ENCODE peak calls at places on chromosome 14, in nine cellular contexts. Y is D341Med; V is mucosa of descending colon; U is AG09319; A is activated CD4-positive, alpha-beta T cell treated with anti-CD3 and anti-CD28 coated beads, Interleukin-2, amount 10 ng/mL, durations not matched to agents 24 days and 14 days; H is erythroblast; I is IMR-90; O is astrocyte of the spinal cord; X is fibroblast of the aortic adventitia. G is an unnamed sample.

GRCh38 chr14:71309756-71310155 is 402.5 kb downstream of the PCNX1 start:
- DNase-seq in A (no peak), O (no peak), Y (no peak), U (no peak), V (no peak), H (no peak), X (no peak), I (no peak), G (no peak)

GRCh38 chr14:41607966-41608663 is 1.4 kb downstream of the LRFN5 start:
- DNase-seq in O (peak), X (peak), Y (peak), V (no peak), I (no peak), A (no peak), U (no peak), H (no peak), G (no peak)

GRCh38 chr14:104939666-104940410 is 15.2 kb downstream of the PLD4 start:
- DNase-seq in I (no peak), A (no peak), Y (no peak), O (no peak), H (no peak), X (no peak), U (no peak), V (no peak), G (no peak)

GRCh38 chr14:22380511-22381455 is 208.2 kb downstream of the DAD1 start:
- DNase-seq in I (peak), U (no peak), H (no peak), Y (no peak), X (peak), O (peak), V (no peak), A (no peak), G (no peak)

GRCh38 chr14:23219075-23219474 is 18.7 kb upstream of the RNF212B start:
- DNase-seq in I (no peak), U (no peak), H (no peak), A (no peak), V (no peak), Y (no peak), O (no peak), X (no peak), G (no peak)

GRCh38 chr14:22995889-22996611 is 13.7 kb upstream of the AJUBA start:
- DNase-seq in X (no peak), V (no peak), O (no peak), Y (no peak), H (no peak), I (no peak), U (no peak), A (no peak), G (no peak)

GRCh38 chr14:77965919-77966435 is 166.1 kb downstream of the ADCK1 start:
- DNase-seq in H (peak), O (peak), I (peak), V (no peak), Y (peak), U (no peak), X (peak), A (peak), G (no peak)

GRCh38 chr14:77707355-77707723 is 484 bp downstream of the ALKBH1 start:
- DNase-seq in O (peak), Y (peak), X (peak), V (peak), A (no peak), I (peak), H (peak), U (no peak), G (no peak)

GRCh38 chr14:92397839-92398564 is 75.0 kb downstream of the SLC24A4 start:
- DNase-seq in Y (no peak), I (no peak), U (no peak), X (no peak), O (no peak), H (no peak), V (no peak), A (no peak), G (no peak)

GRCh38 chr14:38342803-38343202 is 86.9 kb upstream of the CLEC14A start:
- DNase-seq in X (peak), V (no peak), Y (no peak), H (no peak), A (no peak), I (peak), U (no peak), O (peak), G (no peak)

GRCh38 chr14:101119830-101120571 is 216.5 kb upstream of the RTL1 start:
- DNase-seq in H (no peak), O (no peak), X (peak), V (no peak), U (no peak), A (no peak), I (peak), Y (peak), G (no peak)

GRCh38 chr14:96126783-96127271 is 77.8 kb upstream of the BDKRB2 start:
- DNase-seq in V (no peak), Y (no peak), I (peak), U (no peak), A (no peak), H (no peak), O (no peak), X (no peak), G (no peak)

GRCh38 chr14:71240866-71241520 is 333.7 kb downstream of the PCNX1 start:
- DNase-seq in O (no peak), V (no peak), H (no peak), A (no peak), I (no peak), X (peak), Y (no peak), U (no peak), G (no peak)

GRCh38 chr14:97106166-97106565 is 309.0 kb downstream of the VRK1 start:
- DNase-seq in U (no peak), X (no peak), V (peak), H (no peak), I (no peak), A (no peak), O (no peak), Y (no peak), G (no peak)

GRCh38 chr14:65260786-65261185 is 151.7 kb upstream of the FUT8 start:
- DNase-seq in O (no peak), V (no peak), A (no peak), H (no peak), U (peak), X (peak), I (peak), Y (no peak), G (no peak)

GRCh38 chr14:68856572-68856971 is 63.7 kb upstream of the ZFP36L1 start:
- DNase-seq in Y (no peak), X (peak), I (no peak), A (no peak), O (no peak), V (no peak), H (no peak), U (peak), G (no peak)

GRCh38 chr14:73887704-73888459 is 1.2 kb downstream of the ZNF410 start:
- DNase-seq in V (no peak), A (peak), Y (no peak), H (peak), X (peak), I (no peak), U (no peak), O (no peak), G (no peak)

GRCh38 chr14:92719421-92719820 is 29.0 kb downstream of the LGMN start:
- DNase-seq in Y (no peak), A (no peak), V (no peak), O (no peak), U (no peak), I (peak), X (peak), H (no peak), G (no peak)

GRCh38 chr14:76245097-76245496 is 93.4 kb downstream of the GPATCH2L start:
- DNase-seq in I (peak), A (no peak), O (no peak), V (no peak), H (no peak), X (no peak), Y (no peak), U (no peak), G (no peak)

GRCh38 chr14:60622210-60622919 is 26.9 kb downstream of the SIX1 start:
- DNase-seq in H (no peak), Y (no peak), O (peak), V (no peak), X (peak), A (no peak), I (peak), U (no peak), G (no peak)

GRCh38 chr14:92930737-92931602 is 8.0 kb downstream of the CHGA start:
- DNase-seq in A (no peak), X (peak), Y (no peak), U (peak), I (no peak), V (no peak), H (no peak), O (no peak), G (no peak)

GRCh38 chr14:96051231-96051630 is 12.1 kb downstream of the C14orf132 start:
- DNase-seq in V (no peak), U (no peak), O (no peak), H (no peak), Y (no peak), I (no peak), X (no peak), A (no peak), G (no peak)

GRCh38 chr14:24337144-24337823 is 2.4 kb upstream of the ADCY4 start:
- DNase-seq in X (no peak), A (no peak), I (no peak), O (no peak), U (no peak), Y (no peak), H (no peak), V (no peak), G (no peak)

GRCh38 chr14:69260979-69261605 is 1.1 kb downstream of the GALNT16 start:
- DNase-seq in Y (peak), U (no peak), I (no peak), V (peak), A (peak), H (peak), O (no peak), X (no peak), G (no peak)

GRCh38 chr14:24060984-24061913 is 9.4 kb downstream of the CARMIL3 start:
- DNase-seq in A (no peak), X (no peak), O (no peak), H (no peak), I (no peak), U (no peak), Y (no peak), V (no peak), G (no peak)

G was measured in smooth muscle cell of the brain vasculature.